ENCODE peak calls at places on chromosome 16, in eight cellular contexts. H is fibroblast of lung, X is mammary epithelial cell, T is OCI-LY7, G is HCT116, W is endothelial cell of umbilical vein, F is PC-9, A is SK-N-SH. R is an unnamed sample. For H3K36me3, the result is how much of the 10 kb centered on the place peaks cover.

GRCh38 chr16:69197573-69197972 is 10.6 kb downstream of the SNTB2 start:
- DNase-seq in H (no peak), X (no peak), T (no peak), G (no peak), W (no peak), F (no peak), A (no peak), R (no peak)

GRCh38 chr16:14244344-14245010 is 173.4 kb downstream of the MRTFB start:
- DNase-seq in H (peak), X (no peak), T (no peak), G (no peak), W (no peak), F (no peak), A (no peak), R (no peak)

GRCh38 chr16:2038359-2039285 is 9.0 kb downstream of the NTHL1 start:
- DNase-seq in H (peak), X (no peak), T (no peak), G (no peak), W (no peak), F (no peak), A (peak), R (no peak)

GRCh38 chr16:57938484-57938883 is 32.4 kb downstream of the CNGB1 start:
- DNase-seq in H (no peak), X (no peak), T (no peak), G (no peak), W (no peak), F (no peak), A (no peak), R (no peak)

GRCh38 chr16:17019366-17019765 is 451.4 kb downstream of the XYLT1 start:
- DNase-seq in H (no peak), X (no peak), T (no peak), G (no peak), W (no peak), F (no peak), A (no peak), R (no peak)

GRCh38 chr16:86994651-86995171 is 322.5 kb downstream of the C16orf95 start:
- DNase-seq in H (peak), X (peak), T (no peak), G (no peak), W (peak), F (no peak), A (no peak), R (no peak)

GRCh38 chr16:21223787-21224186 is 9.7 kb upstream of the ANKS4B start:
- DNase-seq in H (no peak), X (no peak), T (no peak), G (no peak), W (no peak), F (no peak), A (no peak), R (no peak)

GRCh38 chr16:10485698-10486382 is 94.6 kb downstream of the EMP2 start:
- DNase-seq in H (no peak), X (peak), T (peak), G (no peak), W (no peak), F (peak), A (no peak), R (no peak)

GRCh38 chr16:86525696-86526095 is 15.4 kb downstream of the FOXF1 start:
- DNase-seq in H (no peak), X (no peak), T (no peak), G (no peak), W (no peak), F (no peak), A (no peak), R (no peak)

GRCh38 chr16:55499951-55500350 is 8.9 kb upstream of the LPCAT2 start:
- DNase-seq in H (peak), X (peak), T (no peak), G (peak), W (peak), F (peak), A (no peak), R (no peak)

GRCh38 chr16:22352726-22353125 is 21.7 kb downstream of the CDR2 start:
- DNase-seq in H (no peak), X (no peak), T (no peak), G (no peak), W (no peak), F (no peak), A (no peak), R (no peak)

GRCh38 chr16:3857189-3858013 is 23.1 kb downstream of the CREBBP start:
- DNase-seq in H (peak), X (peak), T (no peak), G (no peak), W (no peak), F (no peak), A (no peak), R (no peak)

GRCh38 chr16:8251298-8251697 is 339.0 kb downstream of the TMEM114 start:
- DNase-seq in H (no peak), X (no peak), T (no peak), G (no peak), W (no peak), F (no peak), A (no peak), R (no peak)

GRCh38 chr16:72105978-72106377 is 12.3 kb downstream of the DHX38 start:
- DNase-seq in H (no peak), X (no peak), T (no peak), G (no peak), W (no peak), F (no peak), A (no peak), R (no peak)

GRCh38 chr16:59392911-59393310 is 658.8 kb upstream of the GOT2 start:
- DNase-seq in H (no peak), X (no peak), T (no peak), G (no peak), W (no peak), F (no peak), A (no peak), R (no peak)

GRCh38 chr16:29899516-29900101 is at the start of gene SEZ6L2:
- DNase-seq in H (peak), X (peak), T (no peak), G (peak), W (peak), F (peak), A (peak), R (peak)

GRCh38 chr16:8773537-8773936 is 23.9 kb downstream of the TMEM186 start:
- DNase-seq in H (no peak), X (no peak), T (no peak), G (no peak), W (no peak), F (no peak), A (no peak), R (no peak)

GRCh38 chr16:4265676-4266075 is 7.1 kb downstream of the TFAP4 start:
- DNase-seq in H (no peak), X (no peak), T (no peak), G (no peak), W (no peak), F (no peak), A (no peak), R (peak)

GRCh38 chr16:4936991-4937781 is at the start of gene PPL:
- DNase-seq in H (no peak), X (peak), T (no peak), G (peak), W (no peak), F (peak), A (peak), R (no peak)

GRCh38 chr16:50303041-50303604 is 36.8 kb downstream of the ADCY7 start:
- DNase-seq in H (peak), X (no peak), T (no peak), G (no peak), W (no peak), F (no peak), A (peak), R (no peak)

GRCh38 chr16:87686697-87687570 is 78.9 kb downstream of the KLHDC4 start:
- DNase-seq in H (no peak), X (no peak), T (no peak), G (no peak), W (no peak), F (no peak), A (no peak), R (no peak)

GRCh38 chr16:46859719-46860152 is 24.4 kb upstream of the GPT2 start:
- DNase-seq in H (peak), X (peak), T (no peak), G (peak), W (peak), F (peak), A (no peak), R (no peak)

GRCh38 chr16:80684906-80685305 is 119.5 kb downstream of the CDYL2 start:
- DNase-seq in H (no peak), X (no peak), T (no peak), G (no peak), W (no peak), F (no peak), A (no peak), R (no peak)

GRCh38 chr16:72061564-72061963 is 1.5 kb upstream of the HPR start:
- DNase-seq in H (no peak), X (no peak), T (no peak), G (no peak), W (no peak), F (no peak), A (no peak), R (no peak)

GRCh38 chr16:73016488-73016830 is 31.5 kb downstream of the ZFHX3 start:
- DNase-seq in H (no peak), X (no peak), T (no peak), G (no peak), W (peak), F (peak), A (no peak), R (no peak)

GRCh38 chr16:67729636-67730248 is 10.6 kb upstream of the GFOD2 start:
- DNase-seq in H (no peak), X (no peak), T (no peak), G (no peak), W (no peak), F (no peak), A (no peak), R (no peak)

GRCh38 chr16:79600636-79601091 is at the start of gene MAF:
- DNase-seq in H (peak), X (peak), T (peak), G (no peak), W (peak), F (no peak), A (peak), R (peak)

GRCh38 chr16:5200123-5200522 is 102.5 kb upstream of the EEF2KMT start:
- DNase-seq in H (no peak), X (no peak), T (no peak), G (no peak), W (no peak), F (no peak), A (no peak), R (no peak)

GRCh38 chr16:55506083-55506482 is 2.8 kb upstream of the LPCAT2 start:
- DNase-seq in H (no peak), X (no peak), T (no peak), G (no peak), W (no peak), F (no peak), A (no peak), R (no peak)

GRCh38 chr16:66420396-66420795 is 6.7 kb upstream of the BEAN1 start:
- DNase-seq in H (no peak), X (no peak), T (no peak), G (no peak), W (no peak), F (no peak), A (no peak), R (no peak)
- H3K36me3 ChIP-seq in H (under half), X (under half), T (under half), G (under half), W (under half), F (under half), A (under half), R (under half)

GRCh38 chr16:567362-568256 is 804 bp downstream of the NHLRC4 start:
- DNase-seq in H (no peak), X (no peak), T (no peak), G (no peak), W (no peak), F (no peak), A (no peak), R (no peak)
- H2AFZ ChIP-seq in H (no peak), X (no peak), T (peak), G (no peak), W (peak), F (no peak), A (no peak), R (no peak)

GRCh38 chr16:75559564-75560372 is 3.7 kb upstream of the TMEM231 start:
- DNase-seq in H (peak), X (peak), T (no peak), G (no peak), W (no peak), F (no peak), A (no peak), R (peak)
- H3K36me3 ChIP-seq in H (under half), X (under half), T (under half), G (under half), W (under half), F (under half), A (under half), R (under half)

DNA sequence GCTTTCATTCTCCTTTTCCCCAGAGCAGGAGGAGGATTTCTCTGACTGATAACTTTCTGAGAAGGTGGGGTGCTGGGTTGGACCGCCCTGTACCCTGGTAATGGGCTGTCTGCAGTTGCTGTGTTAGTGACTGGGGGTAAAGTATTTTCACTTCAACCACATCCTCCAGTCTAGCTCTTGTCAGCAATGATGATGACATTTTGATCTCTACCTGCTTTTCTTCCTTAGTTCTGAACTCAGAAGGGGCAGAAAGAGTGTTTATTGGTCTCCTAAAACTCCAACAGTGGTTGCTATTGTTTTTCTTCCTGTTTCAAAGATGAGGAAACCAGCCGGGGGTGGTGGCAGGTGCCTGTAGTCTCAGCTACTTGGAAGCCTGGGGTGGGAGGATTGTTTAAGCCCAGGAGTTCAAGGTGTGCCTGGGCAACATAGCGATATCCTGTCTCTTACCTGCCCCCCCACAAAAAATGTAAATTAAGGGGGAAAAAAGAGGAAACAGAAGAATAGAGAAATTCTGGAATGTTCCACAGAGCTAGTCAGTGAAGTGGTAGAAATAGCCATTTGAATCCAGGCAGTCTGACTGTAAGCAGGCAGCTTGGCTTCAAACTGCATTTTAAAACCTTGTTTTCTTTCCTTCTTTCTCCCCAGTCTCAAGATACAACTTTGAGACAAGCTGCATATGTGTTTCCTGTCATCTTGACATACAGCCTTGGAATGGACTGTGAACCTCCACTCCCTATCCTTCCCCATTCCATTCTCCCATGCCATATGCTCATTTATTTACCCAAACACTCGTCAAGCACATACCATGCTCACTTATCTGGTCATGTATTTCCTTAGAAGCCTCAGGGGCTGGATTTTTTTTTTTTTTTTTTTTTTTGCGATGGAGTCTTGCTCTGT is 3.3 kb upstream of the N4BP1 start:
- DNase-seq in H (peak), X (peak), T (peak), G (no peak), W (no peak), F (peak), A (no peak), R (no peak)
- H2AFZ ChIP-seq in H (no peak), X (peak), T (peak), G (no peak), W (no peak), F (peak), A (no peak), R (no peak)

DNA sequence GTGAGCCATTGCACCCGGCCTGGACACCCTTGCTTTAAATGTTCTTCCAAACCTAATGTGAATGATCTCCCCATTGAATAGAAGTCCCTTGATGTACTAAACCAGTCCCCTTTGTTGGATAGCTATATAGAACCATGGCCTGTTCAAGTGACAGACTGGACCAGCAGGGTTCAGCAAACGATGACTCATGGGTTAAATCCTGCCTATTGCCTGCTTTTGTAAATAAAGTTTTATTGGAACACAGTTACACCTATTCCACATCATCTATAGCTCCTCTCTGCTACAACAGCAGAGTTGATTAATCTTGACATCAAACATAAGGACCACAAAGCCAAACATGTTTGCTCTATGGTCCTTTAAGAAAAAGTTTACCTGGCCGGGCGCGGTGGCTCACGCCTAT is 56.1 kb downstream of the CRISPLD2 start:
- DNase-seq in H (no peak), X (no peak), T (no peak), G (no peak), W (no peak), F (no peak), A (no peak), R (no peak)
- H3K36me3 ChIP-seq in H (under half), X (under half), T (under half), G (under half), W (under half), F (under half), A (under half), R (under half)

DNA sequence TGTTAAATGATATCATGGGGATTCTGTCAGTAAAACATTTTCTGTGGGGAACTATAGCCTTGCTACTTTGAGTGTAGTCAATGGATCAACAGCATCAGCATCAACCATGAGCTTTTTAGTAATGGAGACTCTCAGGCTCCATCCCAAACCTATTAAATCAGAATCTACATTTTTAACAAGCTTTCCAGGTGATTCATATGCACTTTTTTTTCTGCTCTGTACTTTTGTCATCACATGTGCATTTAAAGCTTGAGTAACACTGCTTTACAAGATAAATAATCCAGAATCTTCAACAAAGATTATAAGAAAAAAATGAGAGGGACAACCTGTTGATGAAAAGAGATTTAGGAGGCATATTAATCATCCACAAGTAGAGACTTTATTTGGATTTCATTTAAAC is 23.5 kb downstream of the NUP93 start:
- DNase-seq in H (no peak), X (peak), T (no peak), G (no peak), W (no peak), F (no peak), A (no peak), R (no peak)
- H2AFZ ChIP-seq in H (no peak), X (no peak), T (no peak), G (no peak), W (no peak), F (no peak), A (no peak), R (no peak)

DNA sequence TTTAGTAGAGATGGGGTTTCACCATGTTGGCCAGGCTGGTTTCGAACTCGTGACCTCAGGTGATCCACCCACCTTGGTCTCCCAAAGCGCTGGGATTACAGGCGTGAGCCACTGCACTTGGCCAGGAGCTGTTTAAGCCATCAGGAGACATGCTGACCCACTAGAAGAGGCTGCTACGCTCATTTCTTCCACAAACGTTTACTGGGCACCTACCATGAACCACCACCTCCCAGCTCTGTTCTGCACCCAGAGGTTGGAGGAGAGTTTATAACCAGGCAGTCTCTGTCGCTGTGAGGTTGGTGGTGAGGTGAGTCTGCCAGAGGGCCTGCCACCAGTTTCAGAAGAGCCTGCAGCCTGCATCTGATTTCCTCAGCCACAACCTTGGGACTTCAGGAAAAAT is 51.8 kb downstream of the SF3B3 start:
- DNase-seq in H (no peak), X (no peak), T (no peak), G (no peak), W (no peak), F (no peak), A (no peak), R (no peak)
- H3K36me3 ChIP-seq in H (under half), X (under half), T (half or more), G (under half), W (under half), F (under half), A (under half), R (under half)

GRCh38 chr16:28844226-28844885 is 1.8 kb downstream of the TUFM start:
- DNase-seq in H (no peak), X (no peak), T (no peak), G (no peak), W (no peak), F (peak), A (no peak), R (no peak)

GRCh38 chr16:28843766-28844165 is 2.4 kb downstream of the TUFM start:
- DNase-seq in H (no peak), X (no peak), T (no peak), G (no peak), W (no peak), F (no peak), A (no peak), R (no peak)

GRCh38 chr16:28846080-28846932 is at the start of gene TUFM:
- DNase-seq in H (peak), X (peak), T (peak), G (peak), W (peak), F (peak), A (peak), R (peak)

GRCh38 chr16:28846933-28847273 is 755 bp upstream of the TUFM start:
- DNase-seq in H (no peak), X (no peak), T (no peak), G (no peak), W (no peak), F (no peak), A (no peak), R (peak)

DNA sequence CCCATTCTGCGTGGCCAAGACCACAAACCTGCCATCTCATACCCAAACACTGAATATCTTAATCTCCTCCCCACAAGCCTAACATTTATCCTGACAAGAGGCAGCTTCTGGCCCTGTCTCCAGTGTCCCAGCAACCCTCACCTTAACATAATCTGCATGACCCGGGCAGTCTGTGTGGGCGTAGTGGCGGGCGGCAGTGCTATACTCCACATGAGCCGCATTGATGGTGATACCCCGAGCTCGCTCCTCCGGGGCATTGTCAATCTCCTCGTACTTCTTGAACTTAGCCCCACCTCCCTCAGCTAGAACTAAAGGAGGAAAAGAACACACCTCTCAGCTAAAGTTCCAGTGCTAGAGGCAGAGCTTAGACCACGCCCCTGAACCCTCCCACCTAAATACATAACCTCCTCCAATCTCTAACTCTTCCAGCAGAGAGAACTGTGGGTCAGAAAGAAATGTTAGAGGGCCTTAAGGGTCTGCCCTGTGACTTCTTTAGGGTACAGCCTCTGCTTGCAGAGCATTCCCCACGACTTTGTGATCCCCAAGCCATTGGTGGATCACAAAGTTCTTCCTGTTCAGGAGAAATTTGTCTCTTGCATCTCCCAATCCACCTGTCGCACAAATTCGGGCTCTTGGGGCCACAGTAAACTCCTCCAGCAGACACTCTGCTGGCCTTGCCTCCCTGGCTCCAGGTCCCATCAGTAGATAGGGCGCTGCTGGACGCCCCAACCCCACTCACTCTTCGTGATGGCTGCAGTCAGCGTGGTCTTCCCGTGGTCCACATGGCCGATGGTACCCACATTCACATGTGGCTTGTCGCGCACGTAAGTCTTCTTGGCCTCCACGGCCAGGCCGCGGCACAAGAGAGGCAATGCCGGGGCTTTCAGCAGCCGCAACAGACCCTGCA is 722 bp downstream of the TUFM start:
- DNase-seq in H (no peak), X (peak), T (peak), G (peak), W (peak), F (peak), A (peak), R (peak)
- H2AFZ ChIP-seq in H (peak), X (peak), T (peak), G (no peak), W (peak), F (peak), A (peak), R (no peak)